ENCODE peak calls at places on chromosomes 2 and 18, in four cellular contexts. One of them, this sample, is unnamed.

GRCh38 chr2:189498205-189498604 is 56.9 kb downstream of the WDR75 start:
- DNase-seq in mesothelial cell of epicardium: no peak
- DNase-seq in type B pancreatic cell: no peak
- DNase-seq in bronchial epithelial cell: no peak
- DNase-seq in this sample: no peak

GRCh38 chr2:165268751-165269150 is 29.5 kb downstream of the SCN2A start:
- DNase-seq in mesothelial cell of epicardium: no peak
- DNase-seq in type B pancreatic cell: no peak
- DNase-seq in bronchial epithelial cell: no peak
- DNase-seq in this sample: no peak

GRCh38 chr2:31163011-31163540 is 24.8 kb upstream of the GALNT14 start:
- DNase-seq in mesothelial cell of epicardium: no peak
- DNase-seq in type B pancreatic cell: no peak
- DNase-seq in bronchial epithelial cell: no peak
- DNase-seq in this sample: no peak

GRCh38 chr2:33213648-33214047 is 262.8 kb upstream of the RASGRP3 start:
- DNase-seq in mesothelial cell of epicardium: no peak
- DNase-seq in type B pancreatic cell: no peak
- DNase-seq in bronchial epithelial cell: no peak
- DNase-seq in this sample: no peak

GRCh38 chr2:61210332-61210981 is 48.5 kb downstream of the C2orf74 start:
- DNase-seq in mesothelial cell of epicardium: no peak
- DNase-seq in type B pancreatic cell: no peak
- DNase-seq in bronchial epithelial cell: peak; percentile 97
- DNase-seq in this sample: no peak

GRCh38 chr2:44807344-44808025 is 134.0 kb upstream of the SIX3 start:
- DNase-seq in mesothelial cell of epicardium: no peak
- DNase-seq in type B pancreatic cell: no peak
- DNase-seq in bronchial epithelial cell: no peak
- DNase-seq in this sample: no peak

GRCh38 chr2:67290451-67290991 is 106.6 kb upstream of the ETAA1 start:
- DNase-seq in mesothelial cell of epicardium: no peak
- DNase-seq in type B pancreatic cell: no peak
- DNase-seq in bronchial epithelial cell: peak; percentile 99
- DNase-seq in this sample: no peak

GRCh38 chr2:135986507-135986906 is 1.1 kb upstream of the DARS1 start:
- DNase-seq in mesothelial cell of epicardium: no peak
- DNase-seq in type B pancreatic cell: no peak
- DNase-seq in bronchial epithelial cell: no peak
- DNase-seq in this sample: no peak

GRCh38 chr2:95401480-95401879 is 1.0 kb upstream of the FAHD2A start:
- DNase-seq in mesothelial cell of epicardium: no peak
- DNase-seq in type B pancreatic cell: no peak
- DNase-seq in bronchial epithelial cell: no peak
- DNase-seq in this sample: no peak

GRCh38 chr2:201964631-201965206 is 68.9 kb upstream of the FZD7 start:
- DNase-seq in mesothelial cell of epicardium: no peak
- DNase-seq in type B pancreatic cell: no peak
- DNase-seq in bronchial epithelial cell: no peak
- DNase-seq in this sample: no peak

GRCh38 chr2:190840572-190841172 is 39.9 kb upstream of the GLS start:
- DNase-seq in mesothelial cell of epicardium: no peak
- DNase-seq in type B pancreatic cell: no peak
- DNase-seq in bronchial epithelial cell: no peak
- DNase-seq in this sample: no peak

GRCh38 chr2:237594514-237594871 is 4.0 kb upstream of the RAB17 start:
- DNase-seq in mesothelial cell of epicardium: no peak
- DNase-seq in type B pancreatic cell: no peak
- DNase-seq in bronchial epithelial cell: no peak
- DNase-seq in this sample: no peak

GRCh38 chr2:27020337-27020948 is 12.3 kb upstream of the TMEM214 start:
- DNase-seq in mesothelial cell of epicardium: no peak
- DNase-seq in type B pancreatic cell: no peak
- DNase-seq in bronchial epithelial cell: no peak
- DNase-seq in this sample: no peak

GRCh38 chr2:163264376-163264775 is 425.8 kb upstream of the KCNH7 start:
- DNase-seq in mesothelial cell of epicardium: no peak
- DNase-seq in type B pancreatic cell: no peak
- DNase-seq in bronchial epithelial cell: peak; percentile 72
- DNase-seq in this sample: no peak

GRCh38 chr2:240427729-240428128 is 7.7 kb upstream of the GPC1 start:
- DNase-seq in mesothelial cell of epicardium: no peak
- DNase-seq in type B pancreatic cell: no peak
- DNase-seq in bronchial epithelial cell: no peak
- DNase-seq in this sample: no peak

GRCh38 chr2:222423186-222423585 is 1.2 kb upstream of the SGPP2 start:
- DNase-seq in mesothelial cell of epicardium: no peak
- DNase-seq in type B pancreatic cell: no peak
- DNase-seq in bronchial epithelial cell: no peak
- DNase-seq in this sample: no peak

GRCh38 chr2:118865106-118865505 is 17.7 kb upstream of the EN1 start:
- DNase-seq in mesothelial cell of epicardium: no peak
- DNase-seq in type B pancreatic cell: no peak
- DNase-seq in bronchial epithelial cell: peak; percentile 56
- DNase-seq in this sample: peak; percentile 40

GRCh38 chr2:8576525-8577157 is 105.2 kb upstream of the ID2 start:
- DNase-seq in mesothelial cell of epicardium: no peak
- DNase-seq in type B pancreatic cell: peak; percentile 39
- DNase-seq in bronchial epithelial cell: no peak
- DNase-seq in this sample: no peak

GRCh38 chr2:135803276-135803675 is 33.7 kb downstream of the LCT start:
- DNase-seq in mesothelial cell of epicardium: no peak
- DNase-seq in type B pancreatic cell: no peak
- DNase-seq in bronchial epithelial cell: no peak
- DNase-seq in this sample: no peak

GRCh38 chr18:49177812-49178211 is 227.0 kb upstream of the SMAD7 start:
- DNase-seq in mesothelial cell of epicardium: no peak
- DNase-seq in type B pancreatic cell: no peak
- DNase-seq in bronchial epithelial cell: peak; percentile 60
- DNase-seq in this sample: no peak

GRCh38 chr2:196546151-196546919 is 93.2 kb upstream of the CCDC150 start:
- DNase-seq in mesothelial cell of epicardium: no peak
- DNase-seq in type B pancreatic cell: no peak
- DNase-seq in bronchial epithelial cell: no peak
- DNase-seq in this sample: no peak

GRCh38 chr2:237723613-237724012 is 75.0 kb upstream of the RBM44 start:
- DNase-seq in mesothelial cell of epicardium: no peak
- DNase-seq in type B pancreatic cell: no peak
- DNase-seq in bronchial epithelial cell: peak; percentile 44
- DNase-seq in this sample: peak; percentile 22

GRCh38 chr2:176445831-176446433 is 176.7 kb downstream of the MTX2 start:
- DNase-seq in mesothelial cell of epicardium: no peak
- DNase-seq in type B pancreatic cell: no peak
- DNase-seq in bronchial epithelial cell: peak; percentile 62
- DNase-seq in this sample: no peak

GRCh38 chr2:212001280-212001679 is 537.3 kb downstream of the ERBB4 start:
- DNase-seq in mesothelial cell of epicardium: no peak
- DNase-seq in type B pancreatic cell: no peak
- DNase-seq in bronchial epithelial cell: no peak
- DNase-seq in this sample: no peak

GRCh38 chr2:212007972-212008371 is 530.6 kb downstream of the ERBB4 start:
- DNase-seq in mesothelial cell of epicardium: no peak
- DNase-seq in type B pancreatic cell: no peak
- DNase-seq in bronchial epithelial cell: no peak
- DNase-seq in this sample: no peak

DNA sequence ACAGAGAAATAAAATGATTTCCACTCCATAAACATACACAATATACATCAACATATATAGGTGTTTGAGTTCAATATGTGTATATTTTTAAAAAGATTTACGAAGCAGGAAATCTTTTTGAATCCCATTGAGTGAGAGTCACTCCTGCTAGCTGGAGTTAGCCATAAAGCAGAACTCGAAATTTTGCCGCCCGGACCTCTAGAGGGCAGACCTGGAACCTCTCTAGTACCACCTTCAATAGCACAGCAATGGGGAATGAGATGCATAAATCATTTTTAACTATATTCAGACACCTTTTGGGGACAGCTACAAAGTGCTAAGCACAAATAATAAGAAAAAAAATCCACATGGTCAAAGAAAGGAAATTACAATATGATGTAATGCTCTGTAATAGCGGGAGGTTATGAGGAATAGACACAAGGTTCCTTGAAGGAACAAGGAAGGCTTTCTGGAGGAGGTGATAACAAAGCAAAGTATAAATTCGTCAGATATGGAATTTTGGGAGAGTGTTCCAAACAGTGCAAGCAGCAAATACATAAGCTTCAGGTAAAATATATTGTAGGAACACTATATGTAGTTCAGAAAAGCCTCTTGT is 533.4 kb downstream of the ERBB4 start:
- DNase-seq in mesothelial cell of epicardium: no peak
- DNase-seq in type B pancreatic cell: no peak
- DNase-seq in bronchial epithelial cell: peak; percentile 49
- DNase-seq in this sample: peak; percentile 35
- TF ChIP-seq CTCF in mesothelial cell of epicardium: no peak
- TF ChIP-seq CTCF in type B pancreatic cell: peak; percentile 74
- TF ChIP-seq CTCF in bronchial epithelial cell: peak; percentile 62
- TF ChIP-seq CTCF in this sample: peak; percentile 69

GRCh38 chr2:127640082-127641072 is 5.6 kb upstream of the GPR17 start:
- DNase-seq in mesothelial cell of epicardium: no peak
- DNase-seq in type B pancreatic cell: no peak
- DNase-seq in bronchial epithelial cell: no peak
- DNase-seq in this sample: no peak
- TF ChIP-seq CTCF in mesothelial cell of epicardium: no peak
- TF ChIP-seq CTCF in type B pancreatic cell: peak; percentile 38
- TF ChIP-seq CTCF in bronchial epithelial cell: no peak
- TF ChIP-seq CTCF in this sample: peak; percentile 21

DNA sequence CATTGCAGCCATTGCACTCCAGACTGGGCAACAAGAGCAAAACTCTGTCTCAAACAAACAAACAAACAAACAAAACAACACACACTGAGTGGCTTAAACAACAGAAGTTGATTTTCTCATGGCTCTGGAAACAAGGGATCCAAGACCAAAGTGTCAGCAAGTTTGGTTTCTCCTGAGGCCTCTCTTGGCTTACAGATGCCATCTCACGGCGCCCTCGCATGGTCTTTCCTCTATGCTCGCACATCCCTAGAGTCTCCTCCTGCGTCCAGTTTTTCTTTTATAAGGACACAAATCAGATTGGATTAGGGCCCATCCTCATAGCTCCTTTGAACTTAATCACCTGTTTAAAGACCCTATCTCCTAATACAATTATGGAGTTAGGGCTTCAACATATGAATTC is 133.4 kb upstream of the LRRTM1 start:
- DNase-seq in mesothelial cell of epicardium: no peak
- DNase-seq in type B pancreatic cell: no peak
- DNase-seq in bronchial epithelial cell: no peak
- DNase-seq in this sample: no peak
- TF ChIP-seq CTCF in mesothelial cell of epicardium: no peak
- TF ChIP-seq CTCF in type B pancreatic cell: no peak
- TF ChIP-seq CTCF in bronchial epithelial cell: no peak
- TF ChIP-seq CTCF in this sample: no peak

DNA sequence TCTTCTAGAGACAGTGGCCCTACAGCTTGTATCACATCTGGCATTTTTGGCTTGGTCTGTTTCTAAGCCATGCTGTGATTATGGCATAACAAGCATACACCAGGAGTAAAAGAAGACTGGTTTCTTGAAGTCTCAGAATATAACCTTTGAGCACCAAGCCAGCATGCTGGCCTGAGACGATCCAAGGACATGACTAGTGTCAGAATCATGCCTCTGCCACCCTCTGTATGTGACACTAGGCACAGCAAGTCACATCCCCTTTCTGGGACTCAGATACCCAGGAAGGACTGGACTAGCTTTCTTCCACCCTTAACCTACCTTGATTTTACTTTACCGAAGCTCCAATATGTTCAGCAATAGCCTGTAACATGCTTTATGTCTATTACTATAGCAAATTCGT is 345.5 kb downstream of the SETBP1 start:
- DNase-seq in mesothelial cell of epicardium: no peak
- DNase-seq in type B pancreatic cell: no peak
- DNase-seq in bronchial epithelial cell: no peak
- DNase-seq in this sample: no peak
- TF ChIP-seq CTCF in mesothelial cell of epicardium: no peak
- TF ChIP-seq CTCF in type B pancreatic cell: no peak
- TF ChIP-seq CTCF in bronchial epithelial cell: no peak
- TF ChIP-seq CTCF in this sample: no peak

DNA sequence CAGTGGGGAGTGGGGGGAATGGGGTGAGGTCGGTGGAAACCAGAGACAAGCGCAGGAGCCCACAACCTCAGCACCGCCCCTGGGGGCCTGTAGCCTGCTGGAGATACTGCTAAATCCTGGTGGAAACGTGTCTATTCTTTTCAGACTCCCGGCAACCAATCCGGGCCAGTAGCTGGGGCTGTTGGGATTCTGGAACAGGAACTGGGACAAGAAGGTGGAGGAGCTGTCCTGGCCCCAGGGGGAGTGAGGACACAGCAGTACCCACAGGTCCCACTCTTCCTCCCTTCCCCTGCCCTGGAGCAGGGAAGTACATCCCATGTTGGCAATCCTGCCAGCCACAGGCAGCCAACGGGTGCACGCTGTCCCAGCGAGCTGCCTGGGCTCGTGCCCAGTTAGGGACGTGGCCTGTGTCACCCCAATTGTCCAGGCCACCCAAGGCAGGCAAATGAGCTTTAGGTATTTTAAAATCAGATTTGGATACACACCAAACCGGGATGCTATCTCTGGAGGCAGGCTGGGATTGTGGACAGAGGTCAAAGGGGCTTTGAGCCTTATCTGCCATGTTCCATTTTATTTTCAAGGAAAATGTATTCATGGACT is 51.8 kb downstream of the HS1BP3 start:
- DNase-seq in mesothelial cell of epicardium: no peak
- DNase-seq in type B pancreatic cell: no peak
- DNase-seq in bronchial epithelial cell: no peak
- DNase-seq in this sample: no peak
- TF ChIP-seq CTCF in mesothelial cell of epicardium: no peak
- TF ChIP-seq CTCF in type B pancreatic cell: no peak
- TF ChIP-seq CTCF in bronchial epithelial cell: no peak
- TF ChIP-seq CTCF in this sample: no peak

GRCh38 chr2:225797394-225797793 is 397.9 kb downstream of the NYAP2 start:
- DNase-seq in mesothelial cell of epicardium: no peak
- DNase-seq in type B pancreatic cell: no peak
- DNase-seq in bronchial epithelial cell: no peak
- DNase-seq in this sample: no peak
- TF ChIP-seq CTCF in mesothelial cell of epicardium: no peak
- TF ChIP-seq CTCF in type B pancreatic cell: no peak
- TF ChIP-seq CTCF in bronchial epithelial cell: no peak
- TF ChIP-seq CTCF in this sample: no peak

DNA sequence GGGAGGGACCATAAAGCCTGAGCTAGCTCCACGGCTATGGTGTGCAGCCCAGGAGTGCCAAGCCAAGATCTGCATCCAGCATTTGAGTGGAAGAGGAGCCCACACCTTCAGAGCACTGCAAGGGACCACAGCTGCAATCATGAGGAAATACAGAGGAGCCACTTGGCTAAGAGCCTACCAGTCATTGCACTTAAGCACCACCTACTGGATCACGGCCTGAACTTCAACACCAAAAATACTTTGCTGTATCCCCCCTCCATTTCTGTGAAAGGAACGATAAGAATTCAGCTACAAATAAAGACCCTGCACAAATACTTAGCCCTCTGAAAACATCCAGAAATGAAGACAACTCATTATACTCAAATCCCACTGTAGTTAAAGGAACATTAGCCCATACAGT is 545.3 kb downstream of the TSN start:
- DNase-seq in mesothelial cell of epicardium: no peak
- DNase-seq in type B pancreatic cell: no peak
- DNase-seq in bronchial epithelial cell: no peak
- DNase-seq in this sample: no peak
- TF ChIP-seq CTCF in mesothelial cell of epicardium: no peak
- TF ChIP-seq CTCF in type B pancreatic cell: peak; percentile 31
- TF ChIP-seq CTCF in bronchial epithelial cell: no peak
- TF ChIP-seq CTCF in this sample: peak; percentile 23

This sample was measured in neural crest cell.